ENCODE peak calls at places on chromosomes 3 and 15, in four cellular contexts. N is GM12878, L is HepG2, T is H1. W is an unnamed sample.

GRCh38 chr3:105728913-105729312 is 139.9 kb downstream of the CBLB start:
- DNase-seq in L (no peak), T (no peak), N (no peak), W (no peak)

GRCh38 chr3:4732974-4733373 is 239.8 kb downstream of the ITPR1 start:
- DNase-seq in L (no peak), T (no peak), N (no peak), W (no peak)

GRCh38 chr3:133393691-133394474 is 6.0 kb upstream of the BFSP2 start:
- DNase-seq in T (no peak), L (no peak), N (no peak), W (no peak)

GRCh38 chr3:46629571-46630517 is 17.5 kb downstream of the FAM240A start:
- DNase-seq in N (peak; percentile 19), T (peak; percentile 83), L (no peak), W (peak; percentile 65)

GRCh38 chr15:70476441-70476840 is 286.9 kb downstream of the UACA start:
- DNase-seq in T (no peak), N (no peak), L (no peak), W (no peak)

GRCh38 chr15:99207672-99208071 is 41.7 kb downstream of the TTC23 start:
- DNase-seq in N (no peak), L (no peak), T (no peak), W (no peak)

GRCh38 chr15:89002281-89002761 is 85.9 kb upstream of the ABHD2 start:
- DNase-seq in T (no peak), N (peak; percentile 36), L (peak; percentile 18), W (no peak)

GRCh38 chr3:156460206-156460609 is 94.7 kb downstream of the SSR3 start:
- DNase-seq in N (no peak), T (no peak), L (no peak), W (no peak)

GRCh38 chr3:109685084-109686079 is 348.0 kb upstream of the DPPA4 start:
- DNase-seq in N (no peak), T (no peak), L (no peak), W (no peak)

GRCh38 chr3:28682126-28682525 is 333.5 kb upstream of the AZI2 start:
- DNase-seq in N (no peak), T (no peak), L (no peak), W (no peak)

GRCh38 chr15:98840010-98840409 is 167.6 kb downstream of the PGPEP1L start:
- DNase-seq in L (no peak), T (no peak), N (no peak), W (no peak)

GRCh38 chr3:14796403-14797077 is 22.2 kb upstream of the FGD5 start:
- DNase-seq in N (no peak), T (no peak), L (no peak), W (no peak)

GRCh38 chr3:50674349-50675178 is at the start of gene DOCK3:
- DNase-seq in N (no peak), L (no peak), T (no peak), W (peak; percentile 42)

GRCh38 chr3:127100459-127101410 is 92.2 kb upstream of the PRR23E start:
- DNase-seq in T (no peak), L (no peak), N (no peak), W (no peak)

GRCh38 chr3:122689587-122689986 is 8.9 kb downstream of the PARP14 start:
- DNase-seq in N (no peak), T (no peak), L (peak; percentile 58), W (no peak)

GRCh38 chr3:116394365-116394764 is 50.9 kb downstream of the LSAMP start:
- DNase-seq in T (no peak), L (no peak), N (no peak), W (no peak)

GRCh38 chr3:140630866-140631265 is 47.0 kb upstream of the TRIM42 start:
- DNase-seq in N (no peak), L (no peak), T (no peak), W (no peak)

GRCh38 chr3:126212629-126213375 is 32.4 kb upstream of the ALDH1L1 start:
- DNase-seq in N (no peak), T (peak; percentile 43), L (peak; percentile 29), W (peak; percentile 79)

GRCh38 chr3:58470363-58471024 is 21.4 kb upstream of the KCTD6 start:
- DNase-seq in L (peak; percentile 34), N (no peak), T (no peak), W (no peak)

GRCh38 chr3:129034650-129035049 is 25.9 kb upstream of the GP9 start:
- DNase-seq in L (no peak), T (no peak), N (no peak), W (no peak)

GRCh38 chr3:111691293-111691909 is 96.3 kb upstream of the ZBED2 start:
- DNase-seq in N (no peak), L (peak; percentile 51), T (no peak), W (no peak)

GRCh38 chr3:81699921-81700320 is 61.5 kb downstream of the GBE1 start:
- DNase-seq in L (no peak), N (no peak), T (no peak), W (no peak)

GRCh38 chr15:80507638-80508316 is 103.6 kb downstream of the ARNT2 start:
- DNase-seq in L (no peak), N (no peak), T (no peak), W (no peak)

GRCh38 chr3:182357928-182358327 is 435.4 kb upstream of the ATP11B start:
- DNase-seq in T (peak; percentile 9), L (no peak), N (no peak), W (no peak)

GRCh38 chr15:101240364-101240763 is 11.5 kb downstream of the CHSY1 start:
- DNase-seq in L (no peak), T (no peak), N (no peak), W (no peak)

GRCh38 chr15:70336425-70337009 is 238.8 kb upstream of the TLE3 start:
- DNase-seq in N (no peak), T (no peak), L (no peak), W (no peak)

GRCh38 chr3:120280026-120280425 is 5.0 kb downstream of the GPR156 start:
- DNase-seq in T (no peak), N (no peak), L (no peak), W (no peak)

GRCh38 chr3:120285508-120285841 is 453 bp upstream of the GPR156 start:
- DNase-seq in N (no peak), L (no peak), T (no peak), W (no peak)

GRCh38 chr3:120280566-120280965 is 4.5 kb downstream of the GPR156 start:
- DNase-seq in N (no peak), T (no peak), L (no peak), W (no peak)

GRCh38 chr3:120289636-120290035 is 4.6 kb upstream of the GPR156 start:
- DNase-seq in T (no peak), L (no peak), N (no peak), W (no peak)

GRCh38 chr3:120284702-120285507 is at the start of gene GPR156:
- DNase-seq in L (no peak), N (no peak), T (no peak), W (no peak)
- H3K9ac ChIP-seq in L (no peak within 1 kb of the TSS), N (no peak within 1 kb of the TSS), T (peak within 1 kb of the TSS; percentile 21), W (peak within 1 kb of the TSS; percentile 23)

GRCh38 chr3:64039972-64040733 is 16.9 kb upstream of the PSMD6 start:
- DNase-seq in T (no peak), L (no peak), N (no peak), W (no peak)
- TF ChIP-seq SUZ12 in T (no peak), L (no peak), N (no peak), W (no peak)

DNA sequence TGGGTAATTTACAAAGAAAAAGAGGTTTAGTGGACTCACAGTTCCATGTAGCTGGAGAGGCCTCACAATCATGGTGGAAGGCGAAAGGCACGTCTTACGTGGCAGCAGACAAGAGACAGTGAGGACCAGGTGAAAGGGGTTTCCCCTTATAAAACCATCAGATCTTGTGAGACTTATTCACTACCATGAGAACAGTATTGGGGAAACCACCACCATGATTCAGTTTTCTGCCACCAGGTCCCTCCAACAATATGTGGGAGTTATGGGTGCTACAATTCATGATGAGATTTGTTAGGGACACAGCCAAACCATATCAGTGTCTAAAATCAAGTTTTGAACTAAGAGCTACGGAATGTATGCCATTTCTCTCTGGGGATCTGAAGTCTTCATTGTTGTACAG is 354.8 kb upstream of the C2CD4B start:
- DNase-seq in L (no peak), N (no peak), T (no peak), W (no peak)
- H3K9ac ChIP-seq in L (no peak overlapping the region), N (no peak overlapping the region), T (no peak overlapping the region), W (no peak overlapping the region)

DNA sequence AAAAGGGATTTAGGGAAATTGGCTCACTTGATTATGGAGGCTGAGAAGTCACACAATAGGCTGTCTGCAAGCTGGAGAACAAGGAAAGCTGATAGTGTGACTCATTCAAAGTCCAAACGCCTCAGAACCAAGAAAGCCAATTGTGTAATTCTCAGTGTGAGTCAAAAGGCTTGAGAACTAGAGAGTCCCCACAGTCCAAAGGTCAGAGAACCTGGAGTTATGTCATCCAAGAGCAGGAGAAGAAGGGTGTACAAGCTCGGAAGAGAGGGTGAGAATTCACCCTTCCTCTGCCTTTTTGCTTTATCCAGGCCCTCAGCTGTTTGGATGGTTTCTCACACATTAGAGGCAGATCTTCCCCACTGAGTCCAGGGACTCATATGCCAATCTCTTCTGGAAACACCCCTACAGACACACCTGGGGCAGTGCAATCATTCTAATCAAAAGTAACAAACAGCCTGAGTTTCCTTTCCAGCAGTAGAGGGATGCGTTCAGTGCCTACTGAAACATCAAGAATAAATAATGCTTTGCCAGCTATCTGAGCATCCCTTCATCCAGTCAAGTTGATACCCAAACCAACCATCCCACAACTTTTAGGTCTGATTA is 271.5 kb downstream of the SATB1 start:
- DNase-seq in L (no peak), N (no peak), T (no peak), W (no peak)
- TF ChIP-seq SUZ12 in L (no peak), N (no peak), T (no peak), W (no peak)

GRCh38 chr3:31635586-31635985 is 102.9 kb downstream of the STT3B start:
- DNase-seq in N (no peak), L (no peak), T (no peak), W (no peak)
- H3K9ac ChIP-seq in N (no peak overlapping the region), L (no peak overlapping the region), T (no peak overlapping the region), W (no peak overlapping the region)

W was measured in NT2/D1.